ENCODE peak calls at places on chromosome 12, in seven cellular contexts. One of them, this sample, is unnamed.

GRCh38 chr12:116053479-116054195 is 223.9 kb downstream of the MED13L start:
- DNase-seq in GM12865: no peak
- DNase-seq in cardiac fibroblast: peak; percentile 97
- DNase-seq in foreskin fibroblast: peak; percentile 89
- DNase-seq in GM10248: no peak
- DNase-seq in spleen: no peak
- DNase-seq in uterus: peak; percentile 49
- DNase-seq in this sample: peak; percentile 50

GRCh38 chr12:50614167-50614762 is 109.5 kb downstream of the DIP2B start:
- DNase-seq in cardiac fibroblast: peak; percentile 76
- DNase-seq in foreskin fibroblast: peak; percentile 36
- DNase-seq in GM12865: no peak
- DNase-seq in GM10248: no peak
- DNase-seq in uterus: no peak
- DNase-seq in spleen: no peak
- DNase-seq in this sample: peak; percentile 50

GRCh38 chr12:122422769-122423257 is 344 bp upstream of the CLIP1 start:
- DNase-seq in spleen: no peak
- DNase-seq in GM12865: peak; percentile 34
- DNase-seq in uterus: peak; percentile 37
- DNase-seq in GM10248: no peak
- DNase-seq in cardiac fibroblast: peak; percentile 45
- DNase-seq in foreskin fibroblast: peak; percentile 76
- DNase-seq in this sample: peak; percentile 41

GRCh38 chr12:132310181-132311040 is 19.0 kb downstream of the GALNT9 start:
- DNase-seq in spleen: peak; percentile 60
- DNase-seq in foreskin fibroblast: no peak
- DNase-seq in uterus: no peak
- DNase-seq in cardiac fibroblast: peak; percentile 29
- DNase-seq in GM12865: no peak
- DNase-seq in GM10248: no peak
- DNase-seq in this sample: no peak

GRCh38 chr12:102374190-102374589 is 106.2 kb downstream of the IGF1 start:
- DNase-seq in GM12865: no peak
- DNase-seq in cardiac fibroblast: no peak
- DNase-seq in GM10248: no peak
- DNase-seq in spleen: no peak
- DNase-seq in foreskin fibroblast: peak; percentile 7
- DNase-seq in uterus: no peak
- DNase-seq in this sample: no peak

GRCh38 chr12:11794311-11794710 is 144.8 kb downstream of the ETV6 start:
- DNase-seq in spleen: no peak
- DNase-seq in GM10248: no peak
- DNase-seq in uterus: no peak
- DNase-seq in foreskin fibroblast: no peak
- DNase-seq in cardiac fibroblast: no peak
- DNase-seq in GM12865: no peak
- DNase-seq in this sample: no peak

GRCh38 chr12:131732996-131733615 is 22.2 kb downstream of the SFSWAP start:
- DNase-seq in cardiac fibroblast: no peak
- DNase-seq in uterus: no peak
- DNase-seq in GM10248: no peak
- DNase-seq in GM12865: no peak
- DNase-seq in spleen: no peak
- DNase-seq in foreskin fibroblast: no peak
- DNase-seq in this sample: no peak

GRCh38 chr12:57340104-57340503 is 89.1 kb upstream of the STAC3 start:
- DNase-seq in uterus: peak; percentile 62
- DNase-seq in GM12865: no peak
- DNase-seq in cardiac fibroblast: peak; percentile 88
- DNase-seq in foreskin fibroblast: peak; percentile 46
- DNase-seq in GM10248: no peak
- DNase-seq in spleen: no peak
- DNase-seq in this sample: peak; percentile 17

GRCh38 chr12:56908136-56908535 is 26.1 kb downstream of the SDR9C7 start:
- DNase-seq in uterus: no peak
- DNase-seq in foreskin fibroblast: no peak
- DNase-seq in GM10248: no peak
- DNase-seq in spleen: no peak
- DNase-seq in cardiac fibroblast: no peak
- DNase-seq in GM12865: no peak
- DNase-seq in this sample: no peak

GRCh38 chr12:57389033-57389432 is 41.8 kb downstream of the R3HDM2 start:
- DNase-seq in uterus: no peak
- DNase-seq in GM12865: no peak
- DNase-seq in cardiac fibroblast: peak; percentile 69
- DNase-seq in GM10248: no peak
- DNase-seq in spleen: no peak
- DNase-seq in foreskin fibroblast: peak; percentile 90
- DNase-seq in this sample: peak; percentile 90

GRCh38 chr12:89984846-89985245 is 276.2 kb upstream of the ATP2B1 start:
- DNase-seq in cardiac fibroblast: no peak
- DNase-seq in GM12865: no peak
- DNase-seq in uterus: no peak
- DNase-seq in GM10248: no peak
- DNase-seq in foreskin fibroblast: no peak
- DNase-seq in spleen: no peak
- DNase-seq in this sample: no peak

GRCh38 chr12:13964666-13965065 is 16.7 kb downstream of the GRIN2B start:
- DNase-seq in GM12865: no peak
- DNase-seq in cardiac fibroblast: no peak
- DNase-seq in foreskin fibroblast: no peak
- DNase-seq in uterus: no peak
- DNase-seq in GM10248: no peak
- DNase-seq in spleen: no peak
- DNase-seq in this sample: no peak

GRCh38 chr12:60266381-60266852 is 670.6 kb downstream of the SLC16A7 start:
- DNase-seq in foreskin fibroblast: peak; percentile 64
- DNase-seq in uterus: no peak
- DNase-seq in GM12865: no peak
- DNase-seq in spleen: no peak
- DNase-seq in GM10248: no peak
- DNase-seq in cardiac fibroblast: peak; percentile 45
- DNase-seq in this sample: peak; percentile 74

GRCh38 chr12:105935106-105935505 is 203.6 kb downstream of the NUAK1 start:
- DNase-seq in GM10248: no peak
- DNase-seq in GM12865: no peak
- DNase-seq in uterus: no peak
- DNase-seq in cardiac fibroblast: peak; percentile 41
- DNase-seq in spleen: no peak
- DNase-seq in foreskin fibroblast: no peak
- DNase-seq in this sample: no peak

GRCh38 chr12:81797100-81797499 is 38.0 kb upstream of the PPFIA2 start:
- DNase-seq in spleen: no peak
- DNase-seq in foreskin fibroblast: peak; percentile 4
- DNase-seq in cardiac fibroblast: peak; percentile 39
- DNase-seq in GM12865: peak; percentile 8
- DNase-seq in uterus: no peak
- DNase-seq in GM10248: no peak
- DNase-seq in this sample: no peak
- TF ChIP-seq CTCF in spleen: no peak
- TF ChIP-seq CTCF in foreskin fibroblast: no peak
- TF ChIP-seq CTCF in cardiac fibroblast: peak; percentile 35
- TF ChIP-seq CTCF in GM12865: peak; percentile 26
- TF ChIP-seq CTCF in uterus: no peak
- TF ChIP-seq CTCF in GM10248: peak; percentile 14
- TF ChIP-seq CTCF in this sample: peak; percentile 58

DNA sequence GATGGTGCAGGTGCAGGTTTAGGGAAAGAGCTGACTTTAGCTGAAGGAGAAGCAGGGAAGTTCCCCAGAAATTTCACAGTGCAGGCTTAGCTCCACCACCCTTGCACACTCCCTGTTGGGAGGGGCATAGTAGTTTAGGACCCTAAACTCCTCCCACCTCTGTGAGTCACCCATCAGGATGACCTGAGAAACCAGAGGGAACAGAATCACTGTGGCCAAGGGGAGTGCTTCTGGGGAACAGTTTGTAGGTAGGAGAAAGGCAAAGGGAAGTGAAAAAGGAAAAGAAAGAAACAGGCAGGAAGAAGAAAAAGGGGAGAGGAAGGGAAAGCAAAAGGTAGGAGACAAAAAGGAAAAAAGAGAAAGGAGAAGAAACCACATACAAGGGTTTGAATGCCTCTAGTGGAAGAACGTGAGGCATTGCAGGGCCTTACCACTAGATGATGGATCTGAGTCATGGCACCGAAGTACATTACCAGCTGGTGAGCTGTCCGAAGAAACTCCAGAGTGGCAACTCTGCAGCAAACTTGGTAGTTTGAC is 404.2 kb downstream of the SLC6A15 start:
- DNase-seq in foreskin fibroblast: peak; percentile 95
- DNase-seq in cardiac fibroblast: peak; percentile 64
- DNase-seq in uterus: peak; percentile 37
- DNase-seq in GM10248: no peak
- DNase-seq in GM12865: peak; percentile 12
- DNase-seq in spleen: no peak
- DNase-seq in this sample: peak; percentile 80
- TF ChIP-seq CTCF in foreskin fibroblast: peak; percentile 63
- TF ChIP-seq CTCF in cardiac fibroblast: peak; percentile 53
- TF ChIP-seq CTCF in uterus: peak; percentile 25
- TF ChIP-seq CTCF in GM10248: no peak
- TF ChIP-seq CTCF in GM12865: peak; percentile 16
- TF ChIP-seq CTCF in spleen: no peak
- TF ChIP-seq CTCF in this sample: peak; percentile 73

GRCh38 chr12:94380507-94380906 is 79.2 kb downstream of the CEP83 start:
- DNase-seq in uterus: no peak
- DNase-seq in foreskin fibroblast: no peak
- DNase-seq in GM10248: no peak
- DNase-seq in GM12865: no peak
- DNase-seq in cardiac fibroblast: no peak
- DNase-seq in spleen: no peak
- DNase-seq in this sample: no peak

GRCh38 chr12:94390130-94390485 is 69.6 kb downstream of the CEP83 start:
- DNase-seq in spleen: no peak
- DNase-seq in cardiac fibroblast: no peak
- DNase-seq in uterus: no peak
- DNase-seq in GM10248: no peak
- DNase-seq in GM12865: no peak
- DNase-seq in foreskin fibroblast: no peak
- DNase-seq in this sample: no peak

GRCh38 chr12:94384030-94384429 is 75.6 kb downstream of the CEP83 start:
- DNase-seq in spleen: no peak
- DNase-seq in GM10248: no peak
- DNase-seq in uterus: no peak
- DNase-seq in GM12865: no peak
- DNase-seq in foreskin fibroblast: no peak
- DNase-seq in cardiac fibroblast: no peak
- DNase-seq in this sample: no peak

GRCh38 chr12:94386422-94386821 is 73.2 kb downstream of the CEP83 start:
- DNase-seq in cardiac fibroblast: peak; percentile 89
- DNase-seq in foreskin fibroblast: no peak
- DNase-seq in spleen: no peak
- DNase-seq in uterus: no peak
- DNase-seq in GM12865: no peak
- DNase-seq in GM10248: no peak
- DNase-seq in this sample: no peak
- TF ChIP-seq CTCF in cardiac fibroblast: no peak
- TF ChIP-seq CTCF in foreskin fibroblast: no peak
- TF ChIP-seq CTCF in spleen: no peak
- TF ChIP-seq CTCF in uterus: no peak
- TF ChIP-seq CTCF in GM12865: no peak
- TF ChIP-seq CTCF in GM10248: no peak
- TF ChIP-seq CTCF in this sample: no peak

DNA sequence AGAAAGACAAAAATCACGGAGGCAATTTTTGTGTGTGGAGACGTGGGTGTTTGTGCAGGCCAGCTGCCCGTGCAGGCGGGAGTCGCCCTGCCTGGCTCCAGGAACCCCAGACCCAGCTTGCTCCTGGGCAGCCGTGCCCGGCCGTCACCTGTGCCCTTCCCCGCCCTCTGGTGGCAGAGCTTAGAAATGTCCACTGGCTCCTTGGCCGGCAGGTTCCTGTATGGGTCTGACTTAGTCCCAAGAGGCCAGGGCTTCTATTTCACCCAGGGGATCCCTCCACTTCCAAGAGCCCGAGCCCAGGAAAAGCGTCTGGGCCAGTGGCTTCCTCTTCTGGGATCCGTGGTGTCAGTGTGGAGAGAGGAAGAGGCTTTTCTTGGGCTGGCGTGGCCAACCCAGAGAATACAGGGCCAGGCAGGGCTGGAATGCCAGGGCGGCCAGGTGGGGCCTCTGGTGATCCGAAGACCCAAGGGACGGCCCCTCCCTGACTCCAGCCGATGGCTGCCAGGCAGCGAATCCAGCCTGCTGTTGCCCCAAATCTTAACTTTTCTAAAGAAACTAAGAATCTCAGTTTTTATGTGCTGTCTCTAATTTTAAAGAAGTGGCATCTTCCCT is 120.9 kb downstream of the TMEM132C start:
- DNase-seq in cardiac fibroblast: peak; percentile 12
- DNase-seq in uterus: peak; percentile 55
- DNase-seq in foreskin fibroblast: no peak
- DNase-seq in GM12865: peak; percentile 57
- DNase-seq in GM10248: peak; percentile 46
- DNase-seq in spleen: no peak
- DNase-seq in this sample: no peak
- TF ChIP-seq CTCF in cardiac fibroblast: peak; percentile 29
- TF ChIP-seq CTCF in uterus: peak; percentile 72
- TF ChIP-seq CTCF in foreskin fibroblast: no peak
- TF ChIP-seq CTCF in GM12865: peak; percentile 77
- TF ChIP-seq CTCF in GM10248: peak; percentile 67
- TF ChIP-seq CTCF in spleen: no peak
- TF ChIP-seq CTCF in this sample: peak; percentile 52

GRCh38 chr12:40032433-40033259 is 73.2 kb downstream of the SLC2A13 start:
- DNase-seq in uterus: no peak
- DNase-seq in GM12865: no peak
- DNase-seq in foreskin fibroblast: no peak
- DNase-seq in cardiac fibroblast: peak; percentile 6
- DNase-seq in spleen: no peak
- DNase-seq in GM10248: no peak
- DNase-seq in this sample: no peak

GRCh38 chr12:40033260-40033649 is 72.6 kb downstream of the SLC2A13 start:
- DNase-seq in foreskin fibroblast: no peak
- DNase-seq in uterus: no peak
- DNase-seq in GM12865: no peak
- DNase-seq in spleen: no peak
- DNase-seq in GM10248: no peak
- DNase-seq in cardiac fibroblast: no peak
- DNase-seq in this sample: no peak

GRCh38 chr12:40034712-40035111 is 71.2 kb downstream of the SLC2A13 start:
- DNase-seq in GM12865: no peak
- DNase-seq in cardiac fibroblast: no peak
- DNase-seq in GM10248: no peak
- DNase-seq in foreskin fibroblast: no peak
- DNase-seq in spleen: no peak
- DNase-seq in uterus: no peak
- DNase-seq in this sample: no peak

GRCh38 chr12:40034156-40034555 is 71.7 kb downstream of the SLC2A13 start:
- DNase-seq in uterus: no peak
- DNase-seq in GM12865: no peak
- DNase-seq in spleen: no peak
- DNase-seq in cardiac fibroblast: no peak
- DNase-seq in GM10248: no peak
- DNase-seq in foreskin fibroblast: no peak
- DNase-seq in this sample: no peak

GRCh38 chr12:40031965-40032364 is 73.9 kb downstream of the SLC2A13 start:
- DNase-seq in uterus: no peak
- DNase-seq in foreskin fibroblast: no peak
- DNase-seq in spleen: no peak
- DNase-seq in GM10248: no peak
- DNase-seq in GM12865: no peak
- DNase-seq in cardiac fibroblast: no peak
- DNase-seq in this sample: no peak
- TF ChIP-seq CTCF in uterus: no peak
- TF ChIP-seq CTCF in foreskin fibroblast: no peak
- TF ChIP-seq CTCF in spleen: no peak
- TF ChIP-seq CTCF in GM10248: no peak
- TF ChIP-seq CTCF in GM12865: no peak
- TF ChIP-seq CTCF in cardiac fibroblast: no peak
- TF ChIP-seq CTCF in this sample: no peak